ENCODE peak calls at places on chromosome 2, in seven cellular contexts. K is activated CD4-positive, alpha-beta T cell treated with anti-CD3 and anti-CD28 coated beads, Interleukin-2, amount 50 U/mL, for 24 hours; O is non-pigmented ciliary epithelial cell; Y is GF-D8; T is activated effector memory CD4-positive, alpha-beta T cell treated with anti-CD3 and anti-CD28 coated beads, Interleukin-2, amount 50 U/mL, for 16 hours; C is HuH-7.5; E is stomach. G is an unnamed sample.

GRCh38 chr2:171102802-171103201 is 57.9 kb downstream of the TLK1 start:
- DNase-seq in T (no peak), O (no peak), K (no peak), E (no peak), C (no peak), Y (no peak), G (no peak)

GRCh38 chr2:53515435-53516332 is 251.9 kb upstream of the CHAC2 start:
- DNase-seq in O (no peak), K (no peak), T (no peak), C (no peak), Y (no peak), E (no peak), G (no peak)

GRCh38 chr2:102286041-102286440 is 25.3 kb upstream of the IL1RL1 start:
- DNase-seq in O (no peak), K (no peak), C (no peak), T (no peak), E (no peak), Y (no peak), G (no peak)

GRCh38 chr2:43178602-43179542 is 47.5 kb downstream of the ZFP36L2 start:
- DNase-seq in O (peak), C (peak), T (peak), Y (peak), K (no peak), E (peak), G (peak)

GRCh38 chr2:149924028-149924427 is 336.5 kb upstream of the MMADHC start:
- DNase-seq in O (no peak), E (no peak), Y (no peak), K (no peak), C (no peak), T (no peak), G (no peak)

GRCh38 chr2:141109633-141110032 is 1021.2 kb downstream of the LRP1B start:
- DNase-seq in E (no peak), Y (no peak), C (no peak), T (no peak), O (no peak), K (no peak), G (peak)

GRCh38 chr2:191264647-191265079 is 19.5 kb downstream of the MYO1B start:
- DNase-seq in K (no peak), O (peak), T (no peak), Y (no peak), C (no peak), E (no peak), G (no peak)

GRCh38 chr2:150491430-150491829 is 4.0 kb upstream of the RND3 start:
- DNase-seq in C (no peak), Y (no peak), T (no peak), E (no peak), O (no peak), K (no peak), G (no peak)

GRCh38 chr2:12293868-12294267 is 422.9 kb upstream of the TRIB2 start:
- DNase-seq in K (peak), T (no peak), E (no peak), O (no peak), Y (no peak), C (no peak), G (no peak)

GRCh38 chr2:85104228-85104627 is 29.0 kb upstream of the TCF7L1 start:
- DNase-seq in T (no peak), E (no peak), K (no peak), C (no peak), O (no peak), Y (no peak), G (no peak)